ENCODE peak calls at places on chromosome 20, in five cellular contexts. O is A549, W is K562, R is HepG2, U is GM12878. J is an unnamed sample.

GRCh38 chr20:19964289-19965263 is 52.6 kb upstream of the NAA20 start:
- DNase-seq in O (peak), W (no peak), R (peak), U (no peak), J (no peak)

GRCh38 chr20:46648903-46649649 is 2.2 kb downstream of the SLC13A3 start:
- DNase-seq in O (no peak), W (peak), R (peak), U (no peak), J (peak)

GRCh38 chr20:57394087-57395082 is 3.2 kb downstream of the RBM38 start:
- DNase-seq in O (no peak), W (no peak), R (no peak), U (no peak), J (no peak)

GRCh38 chr20:6051505-6051904 is 2.4 kb downstream of the LRRN4 start:
- DNase-seq in O (no peak), W (no peak), R (peak), U (no peak), J (peak)

GRCh38 chr20:58651823-58652605 is 931 bp downstream of the STX16 start:
- DNase-seq in O (peak), W (peak), R (peak), U (peak), J (peak)

GRCh38 chr20:46970937-46971630 is 76.4 kb downstream of the EYA2 start:
- DNase-seq in O (peak), W (peak), R (peak), U (no peak), J (peak)

GRCh38 chr20:8427419-8428065 is 295.5 kb downstream of the PLCB1 start:
- DNase-seq in O (no peak), W (no peak), R (no peak), U (no peak), J (no peak)

GRCh38 chr20:63027425-63028389 is 20.9 kb upstream of the BHLHE23 start:
- DNase-seq in O (peak), W (no peak), R (no peak), U (no peak), J (peak)

GRCh38 chr20:7497985-7498384 is 442.3 kb downstream of the HAO1 start:
- DNase-seq in O (no peak), W (no peak), R (no peak), U (no peak), J (no peak)

GRCh38 chr20:64231621-64232550 is 23.7 kb upstream of the PCMTD2 start:
- DNase-seq in O (no peak), W (no peak), R (no peak), U (no peak), J (no peak)

GRCh38 chr20:64236137-64237088 is 19.1 kb upstream of the PCMTD2 start:
- DNase-seq in O (no peak), W (no peak), R (peak), U (no peak), J (no peak)

GRCh38 chr20:64234291-64234791 is 21.2 kb upstream of the PCMTD2 start:
- DNase-seq in O (no peak), W (no peak), R (no peak), U (no peak), J (no peak)

GRCh38 chr20:64232794-64233193 is 22.8 kb upstream of the PCMTD2 start:
- DNase-seq in O (no peak), W (no peak), R (no peak), U (no peak), J (no peak)

DNA sequence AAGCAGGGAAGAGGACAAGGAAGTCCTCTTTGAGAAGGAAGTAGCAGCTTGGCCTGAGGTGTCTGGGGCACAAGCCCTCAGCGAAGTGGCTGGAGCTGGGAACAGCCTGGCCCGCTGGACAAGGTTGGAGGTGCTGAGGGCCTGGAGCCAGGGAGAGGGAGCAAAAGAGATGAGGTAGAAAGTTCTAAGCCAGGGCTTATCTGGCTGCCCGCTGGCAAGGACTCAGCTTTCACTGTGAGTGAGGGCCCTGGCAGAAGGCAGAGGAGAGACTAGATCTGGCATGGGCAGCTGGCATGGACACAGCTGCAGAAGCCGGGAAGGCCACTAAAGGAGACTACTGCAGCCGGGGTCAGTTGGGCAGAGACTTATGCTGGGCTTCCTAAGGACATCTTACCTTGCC is 21.8 kb upstream of the PCMTD2 start:
- DNase-seq in O (no peak), W (no peak), R (no peak), U (no peak), J (no peak)
- TF ChIP-seq JUNB in O (no peak), W (no peak), R (no peak), U (no peak), J (no peak)

GRCh38 chr20:13648872-13649271 is 10.1 kb upstream of the TASP1 start:
- DNase-seq in O (no peak), W (no peak), R (no peak), U (no peak), J (no peak)

GRCh38 chr20:13648291-13648690 is 9.6 kb upstream of the TASP1 start:
- DNase-seq in O (no peak), W (no peak), R (no peak), U (no peak), J (no peak)

GRCh38 chr20:13649548-13649947 is 10.8 kb upstream of the TASP1 start:
- DNase-seq in O (no peak), W (no peak), R (no peak), U (no peak), J (peak)

GRCh38 chr20:13638496-13639477 is at the start of gene TASP1:
- DNase-seq in O (peak), W (peak), R (peak), U (peak), J (peak)

DNA sequence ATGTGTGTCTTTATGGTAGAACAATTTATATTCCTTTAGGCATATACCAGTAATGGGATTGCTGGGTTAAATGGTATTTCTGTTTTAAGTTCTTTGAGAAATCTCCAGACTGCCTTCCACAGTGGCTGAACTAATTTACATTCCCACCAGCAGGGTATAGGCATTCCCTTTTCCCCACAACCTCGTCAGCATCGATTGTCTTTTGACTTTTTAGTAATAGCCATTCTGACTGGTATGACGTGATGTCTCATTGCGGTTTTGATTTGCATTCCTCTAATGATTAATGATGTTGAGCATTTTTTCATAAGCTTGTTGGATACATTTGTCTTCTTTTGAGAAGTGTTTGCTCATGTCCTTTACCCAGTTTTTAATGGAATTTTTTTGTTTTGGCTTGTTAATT is 5.3 kb upstream of the TASP1 start:
- DNase-seq in O (no peak), W (no peak), R (no peak), U (no peak), J (peak)
- TF ChIP-seq JUNB in O (no peak), W (no peak), R (no peak), U (no peak), J (no peak)

DNA sequence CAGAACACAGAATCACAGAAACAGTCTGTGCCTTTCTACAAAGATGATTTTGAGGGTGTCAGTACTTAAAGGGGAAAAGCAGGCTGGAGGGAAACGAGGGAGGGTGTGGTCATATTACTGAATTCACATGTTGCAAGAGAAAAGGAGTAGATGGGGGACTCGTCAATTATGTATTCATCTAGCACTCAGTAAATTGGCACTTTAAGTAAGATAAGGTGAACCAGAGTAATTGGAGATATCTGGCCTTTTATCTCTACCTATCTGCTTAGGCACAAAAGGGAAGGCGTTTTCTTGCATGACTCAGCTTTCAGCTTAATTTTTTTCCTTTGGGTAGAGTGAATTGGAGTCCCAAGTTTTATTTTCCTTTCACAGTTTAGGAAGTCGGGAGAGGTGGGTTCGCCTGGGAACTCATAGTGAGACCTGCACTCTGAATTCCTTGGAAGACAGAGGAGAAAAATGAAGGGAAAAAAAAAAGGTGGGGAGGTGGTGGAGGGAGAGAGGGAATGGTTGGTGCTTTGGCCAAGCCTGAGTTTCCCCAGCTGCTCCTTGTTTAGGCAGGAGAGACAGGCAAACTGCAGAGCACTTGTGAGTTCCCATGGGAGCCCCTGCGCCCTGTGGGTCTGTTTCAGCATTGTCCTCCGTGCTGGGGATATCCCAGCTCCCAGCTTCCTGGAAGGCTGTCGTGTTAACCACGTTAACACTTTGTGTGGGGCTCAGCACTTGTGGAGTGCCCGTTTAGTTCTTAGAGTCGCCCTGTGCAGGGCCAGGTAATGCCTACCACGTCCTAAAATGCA is 19.7 kb upstream of the GTSF1L start:
- DNase-seq in O (no peak), W (no peak), R (no peak), U (no peak), J (no peak)
- TF ChIP-seq JUNB in O (no peak), W (no peak), R (no peak), U (no peak), J (no peak)

GRCh38 chr20:38225900-38226263 is 34.7 kb downstream of the KIAA1755 start:
- DNase-seq in O (no peak), W (no peak), R (no peak), U (no peak), J (no peak)
- TF ChIP-seq JUNB in O (no peak), W (no peak), R (no peak), U (no peak), J (no peak)

DNA sequence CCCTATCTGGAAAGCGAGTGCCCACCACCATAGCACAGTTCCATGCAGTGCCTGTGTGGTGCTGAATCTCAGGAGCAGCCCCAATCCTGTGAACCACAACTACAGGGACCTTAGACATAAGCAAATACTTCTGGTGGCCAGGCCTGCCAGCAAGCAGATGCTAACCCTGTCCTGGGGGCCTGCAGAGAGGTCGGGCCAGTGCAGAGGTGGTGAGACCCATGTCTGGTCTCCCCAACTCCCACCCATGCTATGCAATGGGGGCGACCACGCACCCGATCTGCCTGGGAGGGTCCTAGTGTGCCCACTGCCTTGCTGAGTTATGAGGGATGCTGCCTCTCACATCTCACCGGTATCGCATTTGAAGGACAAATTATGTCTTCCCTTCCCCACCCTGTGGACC is 151.6 kb upstream of the ZNF337 start:
- DNase-seq in O (no peak), W (no peak), R (no peak), U (no peak), J (no peak)
- TF ChIP-seq JUNB in O (no peak), W (no peak), R (no peak), U (no peak), J (no peak)

DNA sequence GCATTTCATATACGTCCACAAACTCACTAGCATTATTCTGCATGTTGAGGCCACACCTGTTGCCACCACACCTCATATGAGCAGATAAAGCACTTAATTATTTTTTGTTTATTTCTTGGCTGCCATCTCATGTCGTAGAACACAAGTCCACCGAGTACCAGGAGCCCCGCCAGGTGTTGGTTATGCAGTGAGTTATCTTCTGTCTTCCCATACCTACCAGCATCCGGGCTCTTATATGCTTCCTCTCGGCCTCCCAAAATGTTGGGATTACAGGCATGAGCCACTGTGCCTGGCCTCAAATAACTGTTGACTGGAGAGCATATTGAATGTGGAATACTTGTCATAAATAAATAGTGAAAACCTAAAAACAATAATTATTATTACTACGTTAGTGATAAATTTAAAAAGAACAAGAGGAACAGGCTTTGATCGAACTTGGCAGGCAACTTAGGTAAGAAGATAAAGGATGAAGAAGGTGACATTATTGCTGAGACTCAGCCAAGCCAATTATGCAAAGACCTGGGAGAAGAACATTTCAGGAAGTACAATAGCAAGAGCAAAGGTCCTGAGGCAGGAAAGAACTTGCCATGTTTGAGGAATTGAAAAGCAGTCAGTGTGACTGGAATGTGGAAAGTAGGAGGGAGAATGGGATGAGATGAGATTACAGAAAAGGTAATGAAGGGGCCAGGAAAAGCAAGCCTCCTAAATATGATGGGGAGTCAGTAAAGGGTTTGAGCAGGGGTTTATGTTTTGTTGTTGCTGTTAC is 12.6 kb upstream of the SLC23A2 start:
- DNase-seq in O (no peak), W (no peak), R (no peak), U (no peak), J (no peak)
- TF ChIP-seq JUNB in O (no peak), W (no peak), R (no peak), U (no peak), J (no peak)

J was measured in GM23338.